ENCODE peak calls at places on chromosome 22, in ten cellular contexts. T is transverse colon; C is nucleus accumbens; X is K562; D is glutamatergic neuron; V is posterior cingulate gyrus; G is NCI-H2081; O is fibroblast of mammary gland; W is stimulated activated CD4-positive, alpha-beta T cell treated with anti-CD3 and anti-CD28 coated beads, TNF-alpha, amount 100 ng/mL, for 4 hours; F is Panc1. U is an unnamed sample.

GRCh38 chr22:50302564-50302963 is 4.9 kb downstream of the PLXNB2 start:
- DNase-seq in T (no peak), C (no peak), X (no peak), D (no peak), V (no peak), G (no peak), O (no peak), W (no peak), F (no peak), U (no peak)

GRCh38 chr22:28674121-28674563 is 5.5 kb downstream of the TTC28 start:
- DNase-seq in T (no peak), C (no peak), X (no peak), D (no peak), V (no peak), G (no peak), O (peak), W (no peak), F (no peak), U (no peak)

GRCh38 chr22:44399906-44400762 is 87.4 kb upstream of the SHISAL1 start:
- DNase-seq in T (peak), C (no peak), X (no peak), D (no peak), V (peak), G (no peak), O (no peak), W (no peak), F (no peak), U (no peak)

GRCh38 chr22:27879923-27880322 is 39.1 kb downstream of the PITPNB start:
- DNase-seq in T (no peak), C (no peak), X (peak), D (no peak), V (no peak), G (no peak), O (peak), W (no peak), F (no peak), U (no peak)

GRCh38 chr22:24201681-24202590 is 20.6 kb downstream of the SUSD2 start:
- DNase-seq in T (no peak), C (no peak), X (no peak), D (no peak), V (no peak), G (no peak), O (no peak), W (no peak), F (no peak), U (no peak)

GRCh38 chr22:40426671-40427070 is 56.3 kb downstream of the SGSM3 start:
- DNase-seq in T (no peak), C (peak), X (no peak), D (no peak), V (no peak), G (peak), O (peak), W (no peak), F (no peak), U (no peak)

GRCh38 chr22:26066534-26066933 is 102.7 kb upstream of the SEZ6L start:
- DNase-seq in T (no peak), C (no peak), X (no peak), D (peak), V (peak), G (peak), O (no peak), W (no peak), F (no peak), U (peak)

GRCh38 chr22:50469377-50470305 is 5.2 kb downstream of the SBF1 start:
- DNase-seq in T (peak), C (no peak), X (peak), D (peak), V (no peak), G (peak), O (peak), W (peak), F (no peak), U (no peak)

GRCh38 chr22:29833392-29833949 is 4.6 kb downstream of the ASCC2 start:
- DNase-seq in T (no peak), C (no peak), X (no peak), D (no peak), V (no peak), G (no peak), O (no peak), W (no peak), F (no peak), U (no peak)

GRCh38 chr22:44668190-44668885 is 33.7 kb upstream of the PRR5 start:
- DNase-seq in T (no peak), C (no peak), X (peak), D (no peak), V (peak), G (no peak), O (no peak), W (peak), F (no peak), U (peak)

GRCh38 chr22:46087816-46088277 is 62.5 kb upstream of the PPARA start:
- DNase-seq in T (peak), C (peak), X (peak), D (peak), V (peak), G (peak), O (peak), W (no peak), F (no peak), U (peak)

GRCh38 chr22:47148510-47148909 is 386.1 kb downstream of the TBC1D22A start:
- DNase-seq in T (no peak), C (no peak), X (no peak), D (no peak), V (no peak), G (no peak), O (no peak), W (no peak), F (no peak), U (no peak)

GRCh38 chr22:31650391-31650790 is 11.6 kb downstream of the PISD start:
- DNase-seq in T (no peak), C (no peak), X (no peak), D (no peak), V (no peak), G (no peak), O (peak), W (no peak), F (no peak), U (no peak)

GRCh38 chr22:23214398-23214797 is 34.1 kb downstream of the BCR start:
- DNase-seq in T (no peak), C (no peak), X (peak), D (no peak), V (no peak), G (no peak), O (no peak), W (no peak), F (no peak), U (no peak)

GRCh38 chr22:40203568-40203967 is 25.8 kb downstream of the TNRC6B start:
- DNase-seq in T (no peak), C (no peak), X (no peak), D (no peak), V (no peak), G (no peak), O (no peak), W (no peak), F (no peak), U (no peak)

GRCh38 chr22:38228873-38229740 is 27.3 kb downstream of the MAFF start:
- DNase-seq in T (peak), C (no peak), X (no peak), D (no peak), V (no peak), G (peak), O (peak), W (no peak), F (no peak), U (no peak)

GRCh38 chr22:17368727-17369552 is at the start of gene CECR2:
- DNase-seq in T (peak), C (peak), X (peak), D (peak), V (peak), G (no peak), O (no peak), W (no peak), F (no peak), U (peak)

GRCh38 chr22:22228421-22228820 is 16.2 kb upstream of the VPREB1 start:
- DNase-seq in T (no peak), C (no peak), X (no peak), D (no peak), V (no peak), G (no peak), O (no peak), W (no peak), F (no peak), U (no peak)

GRCh38 chr22:17379939-17380710 is 10.9 kb downstream of the CECR2 start:
- DNase-seq in T (no peak), C (no peak), X (no peak), D (no peak), V (no peak), G (no peak), O (no peak), W (no peak), F (no peak), U (no peak)

GRCh38 chr22:47605886-47606285 is 843.4 kb downstream of the TBC1D22A start:
- DNase-seq in T (no peak), C (no peak), X (no peak), D (no peak), V (peak), G (no peak), O (no peak), W (no peak), F (no peak), U (no peak)

GRCh38 chr22:39980635-39981034 is 14.1 kb upstream of the FAM83F start:
- DNase-seq in T (no peak), C (no peak), X (no peak), D (no peak), V (no peak), G (no peak), O (peak), W (no peak), F (no peak), U (no peak)

GRCh38 chr22:44704159-44705021 is 2.4 kb downstream of the PRR5 start:
- DNase-seq in T (no peak), C (no peak), X (no peak), D (no peak), V (no peak), G (no peak), O (no peak), W (no peak), F (no peak), U (no peak)

GRCh38 chr22:24930678-24931077 is 15.8 kb downstream of the LHFPL7 start:
- DNase-seq in T (no peak), C (no peak), X (no peak), D (no peak), V (no peak), G (no peak), O (no peak), W (no peak), F (no peak), U (no peak)

GRCh38 chr22:27672721-27673387 is 128.7 kb downstream of the MN1 start:
- DNase-seq in T (no peak), C (no peak), X (no peak), D (no peak), V (no peak), G (no peak), O (no peak), W (no peak), F (no peak), U (no peak)

GRCh38 chr22:35275580-35275979 is 18.3 kb downstream of the HMGXB4 start:
- DNase-seq in T (no peak), C (no peak), X (no peak), D (no peak), V (no peak), G (no peak), O (peak), W (no peak), F (no peak), U (no peak)

GRCh38 chr22:24827305-24827704 is 21.3 kb downstream of the SGSM1 start:
- DNase-seq in T (peak), C (no peak), X (no peak), D (no peak), V (no peak), G (peak), O (no peak), W (no peak), F (no peak), U (no peak)

GRCh38 chr22:26431151-26431995 is 2.3 kb downstream of the ASPHD2 start:
- DNase-seq in T (no peak), C (no peak), X (no peak), D (no peak), V (no peak), G (no peak), O (peak), W (no peak), F (no peak), U (no peak)

GRCh38 chr22:50734986-50735738 is 2.8 kb upstream of the ACR start:
- DNase-seq in T (no peak), C (no peak), X (no peak), D (no peak), V (peak), G (no peak), O (no peak), W (no peak), F (no peak), U (no peak)

GRCh38 chr22:40747361-40747760 is 68.1 kb downstream of the MCHR1 start:
- DNase-seq in T (no peak), C (no peak), X (no peak), D (no peak), V (no peak), G (no peak), O (no peak), W (no peak), F (no peak), U (no peak)

GRCh38 chr22:40911772-40912171 is 39.4 kb upstream of the RBX1 start:
- DNase-seq in T (no peak), C (no peak), X (no peak), D (no peak), V (no peak), G (no peak), O (no peak), W (no peak), F (no peak), U (no peak)

GRCh38 chr22:37126882-37127281 is 17.4 kb upstream of the TMPRSS6 start:
- DNase-seq in T (no peak), C (no peak), X (peak), D (no peak), V (no peak), G (no peak), O (no peak), W (no peak), F (no peak), U (no peak)

GRCh38 chr22:43296279-43296902 is 46.8 kb downstream of the SCUBE1 start:
- DNase-seq in T (no peak), C (no peak), X (no peak), D (no peak), V (no peak), G (no peak), O (no peak), W (no peak), F (no peak), U (no peak)

GRCh38 chr22:41709341-41709740 is 10.0 kb downstream of the MEI1 start:
- DNase-seq in T (no peak), C (no peak), X (no peak), D (no peak), V (no peak), G (no peak), O (no peak), W (no peak), F (no peak), U (no peak)

GRCh38 chr22:19223110-19223509 is 44.6 kb upstream of the SLC25A1 start:
- DNase-seq in T (no peak), C (no peak), X (no peak), D (no peak), V (no peak), G (no peak), O (no peak), W (no peak), F (no peak), U (no peak)